ENCODE peak calls at places on chromosomes 5 and 9, in ten cellular contexts. L is B cell, G is foreskin keratinocyte, V is brain microvascular endothelial cell, Y is neural progenitor cell, F is activated B cell treated with CpG ODN at 0.5 μM for 24 hours, O is heart left ventricle, C is IMR-90, N is kidney, J is keratinocyte. K is an unnamed sample.

GRCh38 chr9:132341177-132341840 is 13.5 kb downstream of the SETX start:
- DNase-seq in L (no peak), O (no peak), N (no peak), V (no peak), C (no peak), J (no peak), Y (no peak), F (no peak), G (no peak), K (no peak)

GRCh38 chr9:113580041-113580953 is 116.8 kb downstream of the RGS3 start:
- DNase-seq in F (peak; percentile 73), G (no peak), O (peak; percentile 89), L (peak; percentile 82), J (no peak), N (peak; percentile 95), C (peak; percentile 35), V (no peak), Y (no peak), K (no peak)

GRCh38 chr9:114080773-114081440 is 2.8 kb upstream of the AMBP start:
- DNase-seq in L (no peak), Y (no peak), G (no peak), N (peak; percentile 66), O (no peak), C (no peak), V (no peak), F (no peak), J (no peak), K (no peak)

GRCh38 chr5:72291601-72292000 is 28.4 kb downstream of the MRPS27 start:
- DNase-seq in C (no peak), N (no peak), Y (no peak), J (no peak), L (no peak), F (no peak), G (no peak), V (no peak), O (no peak), K (no peak)

GRCh38 chr9:19994296-19994695 is 205.5 kb upstream of the SLC24A2 start:
- DNase-seq in J (peak; percentile 48), G (peak; percentile 69), L (no peak), O (no peak), V (no peak), F (no peak), Y (no peak), C (no peak), N (no peak), K (no peak)

GRCh38 chr5:141515946-141516647 is 27.2 kb downstream of the PCDHGC5 start:
- DNase-seq in V (no peak), F (no peak), L (no peak), G (no peak), C (no peak), Y (no peak), N (no peak), J (no peak), O (no peak), K (no peak)

GRCh38 chr5:122707796-122708195 is 67.1 kb upstream of the SNX2 start:
- DNase-seq in N (no peak), C (no peak), Y (no peak), O (no peak), G (no peak), J (no peak), L (no peak), V (no peak), F (no peak), K (no peak)

GRCh38 chr5:132489871-132490483 is 596 bp downstream of the IRF1 start:
- DNase-seq in Y (peak; percentile 62), N (peak; percentile 91), F (no peak), O (peak; percentile 79), L (peak; percentile 83), G (no peak), J (no peak), C (peak; percentile 43), V (no peak), K (peak; percentile 56)

GRCh38 chr9:94819161-94819677 is 92.7 kb downstream of the AOPEP start:
- DNase-seq in N (peak; percentile 79), G (no peak), O (peak; percentile 53), L (no peak), V (no peak), J (no peak), C (no peak), Y (no peak), F (no peak), K (no peak)

GRCh38 chr9:95425910-95426551 is 90.7 kb downstream of the PTCH1 start:
- DNase-seq in Y (peak; percentile 44), N (no peak), O (no peak), C (peak; percentile 74), L (no peak), J (no peak), G (peak; percentile 21), V (no peak), F (no peak), K (no peak)

GRCh38 chr9:18268381-18268780 is 205.6 kb upstream of the ADAMTSL1 start:
- DNase-seq in V (peak; percentile 59), L (no peak), F (no peak), C (peak; percentile 74), G (peak; percentile 75), Y (peak; percentile 12), O (no peak), N (no peak), J (peak; percentile 25), K (no peak)

GRCh38 chr9:8338249-8338721 is 538.7 kb upstream of the DMAC1 start:
- DNase-seq in C (peak; percentile 7), J (no peak), V (no peak), O (no peak), Y (no peak), N (no peak), G (no peak), F (no peak), L (no peak), K (no peak)

GRCh38 chr5:64299805-64300204 is 134.2 kb downstream of the RNF180 start:
- DNase-seq in N (no peak), V (peak; percentile 10), G (peak; percentile 56), Y (no peak), J (peak; percentile 48), F (no peak), O (no peak), C (no peak), L (no peak), K (no peak)

GRCh38 chr5:163312598-163312997 is 124.8 kb upstream of the CCNG1 start:
- DNase-seq in F (no peak), J (no peak), C (no peak), N (no peak), G (no peak), V (no peak), Y (no peak), O (no peak), L (no peak), K (no peak)

GRCh38 chr5:157215143-157215825 is 34.6 kb downstream of the ITK start:
- DNase-seq in N (no peak), V (no peak), Y (no peak), F (no peak), C (no peak), O (no peak), G (no peak), J (no peak), L (peak; percentile 21), K (no peak)

DNA sequence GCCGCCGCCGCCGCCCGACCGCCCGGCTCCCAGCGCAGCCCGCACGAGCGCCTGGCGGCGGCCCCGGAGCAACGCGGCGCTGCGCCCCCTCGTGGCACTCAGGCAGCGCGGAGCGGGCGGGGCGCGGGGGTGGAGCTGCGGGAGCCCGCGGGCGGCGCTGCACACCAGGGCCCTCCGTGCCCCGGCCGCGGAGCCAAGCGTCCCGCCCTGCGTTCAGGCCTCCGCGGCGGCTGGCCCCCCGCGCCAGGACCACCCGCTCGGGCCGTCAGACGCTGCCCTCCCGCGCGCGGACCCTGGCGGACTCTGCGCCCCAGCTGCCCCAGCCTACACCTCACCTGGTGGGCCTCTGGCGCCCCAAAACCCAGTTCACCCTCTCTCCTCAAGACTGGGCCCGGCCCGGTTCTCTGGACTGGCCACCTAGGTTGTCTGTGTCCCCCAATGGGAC is at the start of gene RASGEF1C:
- DNase-seq in L (peak; percentile 89), F (peak; percentile 55), N (no peak), V (no peak), O (peak; percentile 66), G (no peak), C (peak; percentile 47), J (no peak), Y (peak; percentile 93), K (peak; percentile 67)
- TF ChIP-seq CTCF in L (peak; percentile 13), F (no peak), N (peak; percentile 66), V (peak; percentile 43), O (peak; percentile 22), G (peak; percentile 62), C (peak; percentile 65), J (no peak), Y (peak; percentile 47), K (no peak)

GRCh38 chr5:29016067-29016466 is 1977.7 kb upstream of the CDH9 start:
- DNase-seq in F (no peak), N (no peak), C (no peak), Y (no peak), G (no peak), L (no peak), V (no peak), O (no peak), J (no peak), K (no peak)
- TF ChIP-seq CTCF in F (no peak), N (peak; percentile 8), C (no peak), Y (no peak), G (peak; percentile 2), L (no peak), V (no peak), O (no peak), J (no peak), K (no peak)

GRCh38 chr9:129080608-129081387 is at the start of gene DOLPP1:
- DNase-seq in L (peak; percentile 99), Y (peak; percentile 100), O (peak; percentile 100), C (peak; percentile 99), F (peak; percentile 97), N (peak; percentile 100), V (peak; percentile 99), G (peak; percentile 97), J (peak; percentile 88), K (peak; percentile 98)
- TF ChIP-seq CTCF in L (no peak), Y (no peak), O (no peak), C (no peak), F (no peak), N (no peak), V (no peak), G (no peak), J (no peak), K (no peak)

GRCh38 chr9:73038089-73038509 is 85.2 kb upstream of the ALDH1A1 start:
- DNase-seq in J (no peak), C (no peak), N (no peak), F (no peak), O (no peak), Y (no peak), L (no peak), V (no peak), G (no peak), K (no peak)

GRCh38 chr9:73039916-73040263 is 87.0 kb upstream of the ALDH1A1 start:
- DNase-seq in F (no peak), G (no peak), C (no peak), O (no peak), N (no peak), V (no peak), Y (no peak), L (no peak), J (no peak), K (no peak)

GRCh38 chr9:73037613-73038012 is 84.8 kb upstream of the ALDH1A1 start:
- DNase-seq in L (no peak), J (no peak), V (no peak), G (no peak), Y (no peak), F (no peak), N (no peak), C (no peak), O (no peak), K (no peak)

GRCh38 chr9:73039253-73039915 is 86.5 kb upstream of the ALDH1A1 start:
- DNase-seq in C (no peak), J (no peak), Y (no peak), N (no peak), F (no peak), L (no peak), O (no peak), V (no peak), G (no peak), K (no peak)

GRCh38 chr9:73038613-73039012 is 85.8 kb upstream of the ALDH1A1 start:
- DNase-seq in C (no peak), V (no peak), L (no peak), G (no peak), N (peak; percentile 84), J (no peak), F (no peak), Y (no peak), O (peak; percentile 24), K (no peak)
- TF ChIP-seq CTCF in C (no peak), V (no peak), L (no peak), G (no peak), N (no peak), J (no peak), F (no peak), Y (no peak), O (no peak), K (no peak)